ENCODE peak calls at places on chromosomes 6 and 20, in ten cellular contexts. K is small intestine, D is DND-41, E is endothelial cell of umbilical vein, X is GM23338, O is hepatocyte, I is cardiac muscle cell, W is mucosa of descending colon, T is heart right ventricle, R is GM12878. A is an unnamed sample.
A peak's percentile ranks its signal among the peaks of the same experiment; 100 is the strongest.

GRCh38 chr6:143196525-143197225 is 136.0 kb downstream of the AIG1 start:
- DNase-seq in K (peak; percentile 15), D (no peak), E (peak; percentile 18), X (no peak), O (no peak), I (no peak), W (no peak), T (no peak), R (no peak), A (no peak)

GRCh38 chr6:170082067-170082466 is 208.8 kb downstream of the DLL1 start:
- DNase-seq in K (no peak), D (no peak), E (no peak), X (no peak), O (no peak), I (no peak), W (no peak), T (no peak), R (no peak), A (peak; percentile 5)

GRCh38 chr6:149043476-149044130 is 273.9 kb upstream of the TAB2 start:
- DNase-seq in K (no peak), D (peak; percentile 43), E (no peak), X (peak; percentile 72), O (peak; percentile 37), I (no peak), W (no peak), T (no peak), R (no peak), A (no peak)

GRCh38 chr20:48209102-48209501 is 423.8 kb upstream of the SULF2 start:
- DNase-seq in K (no peak), D (no peak), E (no peak), X (no peak), O (no peak), I (no peak), W (no peak), T (no peak), R (no peak), A (no peak)

GRCh38 chr6:68826501-68826900 is 191.4 kb downstream of the ADGRB3 start:
- DNase-seq in K (no peak), D (no peak), E (no peak), X (no peak), O (no peak), I (no peak), W (no peak), T (no peak), R (no peak), A (no peak)

GRCh38 chr6:169854083-169854725 is 102.8 kb downstream of the ERMARD start:
- DNase-seq in K (no peak), D (no peak), E (no peak), X (no peak), O (no peak), I (no peak), W (no peak), T (no peak), R (no peak), A (peak; percentile 8)

GRCh38 chr6:169556238-169556637 is 145.6 kb downstream of the WDR27 start:
- DNase-seq in K (no peak), D (no peak), E (no peak), X (no peak), O (no peak), I (no peak), W (no peak), T (no peak), R (no peak), A (no peak)

GRCh38 chr6:9646346-9647042 is 768.4 kb downstream of the TFAP2A start:
- DNase-seq in K (no peak), D (no peak), E (peak; percentile 78), X (peak; percentile 2), O (peak; percentile 11), I (peak; percentile 7), W (no peak), T (no peak), R (no peak), A (no peak)

GRCh38 chr20:53943522-53944291 is 126.7 kb downstream of the BCAS1 start:
- DNase-seq in K (no peak), D (peak; percentile 39), E (peak; percentile 64), X (peak; percentile 50), O (no peak), I (peak; percentile 57), W (no peak), T (no peak), R (no peak), A (peak; percentile 40)

GRCh38 chr6:151757506-151757955 is 50.0 kb upstream of the ESR1 start:
- DNase-seq in K (no peak), D (no peak), E (peak; percentile 16), X (no peak), O (peak; percentile 15), I (no peak), W (no peak), T (no peak), R (peak; percentile 69), A (no peak)

GRCh38 chr6:6610031-6610591 is 21.6 kb downstream of the LY86 start:
- DNase-seq in K (no peak), D (no peak), E (no peak), X (no peak), O (no peak), I (no peak), W (no peak), T (no peak), R (peak; percentile 71), A (no peak)

DNA sequence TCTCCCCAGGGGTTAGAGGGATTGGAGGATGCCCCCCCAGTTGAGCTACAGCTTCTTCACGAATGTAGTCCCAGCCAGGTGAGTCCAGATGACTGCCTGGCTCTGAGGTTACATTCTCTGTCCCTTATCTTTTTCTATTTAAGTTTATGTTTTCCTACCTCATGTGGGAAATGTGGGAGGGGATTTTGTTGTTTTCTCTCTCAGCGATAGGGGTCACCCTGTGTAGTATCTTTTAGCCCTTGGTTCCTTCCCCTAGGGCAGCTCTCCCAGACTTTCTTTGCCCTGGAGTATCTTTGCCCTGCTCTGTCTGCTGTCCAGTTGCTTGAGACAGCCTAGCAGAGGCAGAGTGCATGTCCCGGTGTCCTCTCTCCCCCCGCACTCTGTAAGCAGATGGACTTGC is 5.8 kb downstream of the FANCE start:
- DNase-seq in K (no peak), D (no peak), E (no peak), X (peak; percentile 24), O (no peak), I (no peak), W (no peak), T (no peak), R (no peak), A (no peak)
- H3K36me3 ChIP-seq in K (no peaks in the 10 kb centered on the region), D (peaks cover 49% of the 10 kb centered on the region), E (peaks cover 6% of the 10 kb centered on the region), X (peaks cover 4% of the 10 kb centered on the region), O (no peaks in the 10 kb centered on the region), I (peaks cover 12% of the 10 kb centered on the region), W (no peaks in the 10 kb centered on the region), T (no peaks in the 10 kb centered on the region), R (peaks cover 2% of the 10 kb centered on the region), A (no peaks in the 10 kb centered on the region)

GRCh38 chr6:166167258-166167731 is 356 bp downstream of the TBXT start:
- DNase-seq in K (no peak), D (no peak), E (no peak), X (peak; percentile 78), O (no peak), I (no peak), W (no peak), T (no peak), R (no peak), A (no peak)
- H3K4me3 ChIP-seq in K (no peak overlapping the region), D (no peak overlapping the region), E (no peak overlapping the region), X (peak overlapping the region; percentile 80), O (no peak overlapping the region), I (peak overlapping the region; percentile 27), W (no peak overlapping the region), T (peak overlapping the region; percentile 45), R (peak overlapping the region; percentile 32), A (no peak overlapping the region)

GRCh38 chr20:49644980-49645565 is 68.6 kb downstream of the B4GALT5 start:
- DNase-seq in K (no peak), D (no peak), E (no peak), X (no peak), O (no peak), I (no peak), W (no peak), T (no peak), R (no peak), A (no peak)

GRCh38 chr20:49646126-49646525 is 67.6 kb downstream of the B4GALT5 start:
- DNase-seq in K (no peak), D (no peak), E (no peak), X (no peak), O (no peak), I (no peak), W (no peak), T (no peak), R (no peak), A (no peak)

GRCh38 chr20:49649672-49650071 is 64.0 kb downstream of the B4GALT5 start:
- DNase-seq in K (no peak), D (no peak), E (no peak), X (no peak), O (no peak), I (no peak), W (no peak), T (no peak), R (no peak), A (no peak)

GRCh38 chr20:49646528-49646927 is 67.2 kb downstream of the B4GALT5 start:
- DNase-seq in K (no peak), D (no peak), E (no peak), X (no peak), O (no peak), I (no peak), W (no peak), T (no peak), R (no peak), A (no peak)

GRCh38 chr20:49647509-49647908 is 66.2 kb downstream of the B4GALT5 start:
- DNase-seq in K (no peak), D (no peak), E (no peak), X (no peak), O (no peak), I (no peak), W (no peak), T (no peak), R (no peak), A (no peak)
- H3K36me3 ChIP-seq in K (peaks cover 25% of the 10 kb centered on the region), D (peaks cover 71% of the 10 kb centered on the region), E (peaks cover 8% of the 10 kb centered on the region), X (peaks cover 37% of the 10 kb centered on the region), O (peaks cover 1% of the 10 kb centered on the region), I (peaks cover 37% of the 10 kb centered on the region), W (no peaks in the 10 kb centered on the region), T (no peaks in the 10 kb centered on the region), R (peaks cover 23% of the 10 kb centered on the region), A (no peaks in the 10 kb centered on the region)

GRCh38 chr6:31827286-31828079 is at the start of gene HSPA1B:
- DNase-seq in K (peak; percentile 100), D (peak; percentile 97), E (peak; percentile 100), X (peak; percentile 100), O (peak; percentile 99), I (peak; percentile 99), W (peak; percentile 98), T (peak; percentile 98), R (peak; percentile 97), A (peak; percentile 100)

GRCh38 chr6:31834367-31834703 is 6.8 kb downstream of the HSPA1B start:
- DNase-seq in K (peak; percentile 88), D (peak; percentile 80), E (no peak), X (peak; percentile 94), O (peak; percentile 94), I (peak; percentile 91), W (peak; percentile 93), T (peak; percentile 90), R (peak; percentile 50), A (peak; percentile 95)

GRCh38 chr6:31834704-31835375 is 7.3 kb downstream of the HSPA1B start:
- DNase-seq in K (peak; percentile 80), D (peak; percentile 84), E (peak; percentile 83), X (peak; percentile 76), O (peak; percentile 86), I (peak; percentile 82), W (peak; percentile 85), T (peak; percentile 71), R (no peak), A (peak; percentile 91)

GRCh38 chr6:31829633-31830492 is 2.3 kb downstream of the HSPA1B start:
- DNase-seq in K (peak; percentile 65), D (no peak), E (peak; percentile 76), X (peak; percentile 61), O (peak; percentile 46), I (peak; percentile 41), W (peak; percentile 52), T (no peak), R (no peak), A (peak; percentile 57)

GRCh38 chr6:31831350-31832215 is 4.0 kb downstream of the HSPA1B start:
- DNase-seq in K (no peak), D (no peak), E (no peak), X (no peak), O (no peak), I (no peak), W (no peak), T (no peak), R (no peak), A (no peak)
- H3K4me3 ChIP-seq in K (no peak overlapping the region), D (peak overlapping the region; percentile 62), E (no peak overlapping the region), X (peak overlapping the region; percentile 59), O (peak overlapping the region; percentile 75), I (no peak overlapping the region), W (no peak overlapping the region), T (peak overlapping the region; percentile 71), R (peak overlapping the region; percentile 79), A (no peak overlapping the region)

A was measured in testis.